ENCODE peak calls at places on chromosome 17, in five cellular contexts. H is thoracic aorta, U is left lung, R is cardiac muscle cell, W is foreskin fibroblast. N is an unnamed sample.
A peak's percentile ranks its signal among the peaks of the same experiment; 100 is the strongest.

GRCh38 chr17:50949128-50950001 is 83.2 kb upstream of the TOB1 start:
- DNase-seq in R (no peak), W (no peak), U (no peak), H (no peak), N (peak; percentile 60)

GRCh38 chr17:36939059-36939943 is 2.0 kb downstream of the LHX1 start:
- DNase-seq in W (no peak), H (no peak), R (no peak), U (no peak), N (no peak)

GRCh38 chr17:32494621-32495346 is 8.0 kb downstream of the CDK5R1 start:
- DNase-seq in R (no peak), W (no peak), U (peak; percentile 28), H (no peak), N (no peak)

GRCh38 chr17:15291674-15292361 is 26.7 kb upstream of the PMP22 start:
- DNase-seq in H (no peak), U (peak; percentile 44), R (peak; percentile 83), W (no peak), N (no peak)

GRCh38 chr17:16287563-16288027 is 65.7 kb downstream of the CENPV start:
- DNase-seq in H (no peak), U (no peak), W (peak; percentile 74), R (peak; percentile 91), N (no peak)

GRCh38 chr17:38982858-38983746 is 15.9 kb upstream of the FBXO47 start:
- DNase-seq in U (no peak), H (no peak), R (peak; percentile 86), W (peak; percentile 51), N (peak; percentile 49)

GRCh38 chr17:45436625-45437460 is 4.2 kb upstream of the ARHGAP27 start:
- DNase-seq in R (no peak), W (no peak), U (no peak), H (no peak), N (no peak)

GRCh38 chr17:10875984-10876555 is 38.2 kb upstream of the PIRT start:
- DNase-seq in U (no peak), H (no peak), R (peak; percentile 47), W (peak; percentile 1), N (peak; percentile 62)

GRCh38 chr17:66548158-66548557 is 245.7 kb downstream of the PRKCA start:
- DNase-seq in U (no peak), W (peak; percentile 67), H (no peak), R (no peak), N (no peak)

GRCh38 chr17:80892019-80892855 is 99.4 kb upstream of the CHMP6 start:
- DNase-seq in W (peak; percentile 91), R (peak; percentile 97), U (peak; percentile 90), H (peak; percentile 70), N (no peak)

GRCh38 chr17:13736915-13737314 is 135.2 kb upstream of the HS3ST3A1 start:
- DNase-seq in W (peak; percentile 85), H (no peak), R (peak; percentile 61), U (no peak), N (no peak)

GRCh38 chr17:67619555-67619954 is 98.2 kb upstream of the NOL11 start:
- DNase-seq in H (no peak), U (no peak), R (no peak), W (no peak), N (no peak)

GRCh38 chr17:16470302-16470701 is 21.7 kb downstream of the LRRC75A start:
- DNase-seq in H (no peak), U (no peak), R (no peak), W (no peak), N (no peak)

GRCh38 chr17:79038545-79039135 is 14.7 kb downstream of the C1QTNF1 start:
- DNase-seq in R (peak; percentile 99), W (peak; percentile 86), U (no peak), H (no peak), N (no peak)

GRCh38 chr17:16488572-16488997 is 3.4 kb downstream of the LRRC75A start:
- DNase-seq in H (no peak), W (no peak), R (no peak), U (no peak), N (peak; percentile 47)

GRCh38 chr17:8225813-8226535 is 15.6 kb upstream of the AURKB start:
- DNase-seq in R (peak; percentile 81), U (peak; percentile 52), H (no peak), W (peak; percentile 75), N (no peak)

GRCh38 chr17:79562117-79562805 is 48.6 kb downstream of the RBFOX3 start:
- DNase-seq in R (no peak), U (no peak), W (no peak), H (no peak), N (no peak)

GRCh38 chr17:40070895-40071719 is 8.3 kb downstream of the THRA start:
- DNase-seq in H (no peak), U (peak; percentile 85), R (no peak), W (no peak), N (peak; percentile 58)

GRCh38 chr17:40074175-40074512 is 11.4 kb downstream of the THRA start:
- DNase-seq in W (no peak), U (no peak), H (no peak), R (no peak), N (no peak)

GRCh38 chr17:40073454-40074174 is 10.8 kb downstream of the THRA start:
- DNase-seq in W (no peak), R (no peak), H (no peak), U (no peak), N (no peak)

GRCh38 chr17:40071720-40072480 is 9.1 kb downstream of the THRA start:
- DNase-seq in W (no peak), H (peak; percentile 75), U (peak; percentile 82), R (peak; percentile 57), N (no peak)

GRCh38 chr17:40072481-40073346 is 9.9 kb downstream of the THRA start:
- DNase-seq in R (no peak), H (no peak), U (no peak), W (no peak), N (peak; percentile 56)
- H3K4me3 ChIP-seq in R (no peak overlapping the region), H (peak overlapping the region; percentile 54), U (no peak overlapping the region), W (no peak overlapping the region), N (no peak overlapping the region)

DNA sequence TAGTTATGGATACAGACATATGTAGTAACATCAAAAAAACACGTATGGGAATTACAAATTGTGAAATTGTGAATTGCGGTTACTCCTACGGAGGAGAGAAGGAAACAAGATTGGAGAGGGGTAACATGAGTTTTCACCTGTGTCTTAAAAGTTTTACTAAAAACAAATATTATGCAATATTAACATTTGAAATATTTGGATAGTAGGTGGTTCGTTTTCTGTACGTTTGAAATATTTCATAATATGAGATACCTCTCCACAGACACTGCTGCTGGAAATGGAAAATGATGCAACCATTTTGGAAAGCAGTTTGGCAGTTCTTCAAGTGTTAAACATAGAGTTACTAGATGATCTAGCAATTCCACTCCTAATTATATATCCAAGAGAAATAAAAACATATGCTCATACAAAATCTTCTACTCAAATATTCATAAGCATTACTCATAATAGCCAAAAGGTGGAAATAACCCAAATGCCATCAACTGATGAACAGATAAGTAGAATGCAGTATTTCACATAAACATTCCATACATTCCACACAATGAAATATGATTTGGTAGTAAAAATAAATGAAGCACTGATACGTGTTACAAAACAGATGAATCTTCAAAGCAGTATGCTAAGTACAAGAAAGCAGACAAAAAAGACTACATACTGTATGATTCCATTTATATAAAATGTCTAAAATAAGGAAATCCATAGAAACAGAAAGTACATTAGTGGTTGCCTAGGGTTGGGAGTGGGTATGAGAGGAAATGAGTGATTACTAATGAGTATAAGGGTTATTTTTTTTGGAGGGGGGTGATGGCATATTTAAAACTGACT is 40.8 kb upstream of the ABCA10 start:
- DNase-seq in U (no peak), W (peak; percentile 37), R (peak; percentile 78), H (no peak), N (no peak)
- H3K4me3 ChIP-seq in U (no peak overlapping the region), W (no peak overlapping the region), R (no peak overlapping the region), H (no peak overlapping the region), N (no peak overlapping the region)

GRCh38 chr17:40333781-40334453 is 24.9 kb downstream of the RARA start:
- DNase-seq in H (no peak), R (no peak), W (no peak), U (peak; percentile 78), N (no peak)
- H3K4me3 ChIP-seq in H (no peak overlapping the region), R (no peak overlapping the region), W (no peak overlapping the region), U (no peak overlapping the region), N (no peak overlapping the region)

GRCh38 chr17:4789951-4790704 is 1.4 kb downstream of the GLTPD2 start:
- DNase-seq in R (peak; percentile 90), U (peak; percentile 87), H (peak; percentile 57), W (peak; percentile 95), N (peak; percentile 88)
- H3K4me3 ChIP-seq in R (peak overlapping the region; percentile 47), U (peak overlapping the region; percentile 80), H (peak overlapping the region; percentile 95), W (peak overlapping the region; percentile 59), N (peak overlapping the region; percentile 71)